ENCODE peak calls at places on chromosome 13, in nine cellular contexts. Q is GM12864, W is AG10803, G is hepatocyte, T is lower lobe of right lung, N is Peyer's patch, Z is A549, M is transverse colon, D is cardiac fibroblast. P is an unnamed sample.

GRCh38 chr13:77832339-77833100 is 86.1 kb downstream of the EDNRB start:
- DNase-seq in G (no peak), M (no peak), N (no peak), T (no peak), D (peak), Z (no peak), W (peak), Q (no peak), P (peak)

GRCh38 chr13:98992355-98992754 is 14.5 kb upstream of the DOCK9 start:
- DNase-seq in N (no peak), Z (no peak), Q (no peak), M (no peak), T (no peak), D (peak), G (no peak), W (no peak), P (peak)

GRCh38 chr13:24360106-24360505 is 50.7 kb downstream of the C1QTNF9 start:
- DNase-seq in N (no peak), Q (no peak), Z (no peak), G (no peak), M (no peak), W (no peak), D (no peak), T (no peak), P (no peak)

GRCh38 chr13:97308735-97309429 is 86.7 kb downstream of the MBNL2 start:
- DNase-seq in N (no peak), Z (peak), M (no peak), G (no peak), T (no peak), D (peak), Q (no peak), W (no peak), P (no peak)

GRCh38 chr13:111283457-111283856 is 37.0 kb upstream of the TEX29 start:
- DNase-seq in G (no peak), Q (no peak), M (no peak), N (no peak), T (no peak), Z (no peak), D (no peak), W (no peak), P (no peak)

GRCh38 chr13:47211106-47211505 is 314.3 kb upstream of the HTR2A start:
- DNase-seq in D (peak), N (no peak), M (no peak), G (no peak), T (no peak), Z (no peak), W (no peak), Q (no peak), P (peak)

GRCh38 chr13:79392882-79393563 is 13.0 kb downstream of the RBM26 start:
- DNase-seq in M (no peak), N (no peak), G (no peak), T (no peak), W (peak), Z (no peak), D (peak), Q (no peak), P (peak)

GRCh38 chr13:100363874-100364273 is 224.7 kb downstream of the GGACT start:
- DNase-seq in M (no peak), Q (no peak), G (no peak), T (no peak), N (no peak), Z (peak), D (peak), W (peak), P (peak)

GRCh38 chr13:30186644-30187431 is 120.5 kb downstream of the KATNAL1 start:
- DNase-seq in M (no peak), D (no peak), N (no peak), Z (no peak), Q (no peak), T (no peak), G (no peak), W (no peak), P (no peak)

GRCh38 chr13:109835321-109835720 is 48.9 kb upstream of the IRS2 start:
- DNase-seq in G (no peak), M (no peak), N (no peak), W (peak), Z (no peak), D (peak), T (no peak), Q (no peak), P (peak)

GRCh38 chr13:93746589-93746988 is 520.0 kb downstream of the GPC6 start:
- DNase-seq in W (no peak), N (no peak), T (no peak), M (no peak), G (no peak), Q (no peak), D (no peak), Z (no peak), P (no peak)

GRCh38 chr13:34864650-34865049 is 77.4 kb upstream of the NBEA start:
- DNase-seq in W (peak), T (no peak), N (no peak), Z (no peak), Q (no peak), D (no peak), M (no peak), G (peak), P (no peak)

GRCh38 chr13:33679658-33680012 is 138.3 kb upstream of the RFC3 start:
- DNase-seq in T (no peak), M (no peak), N (no peak), Q (no peak), Z (no peak), D (no peak), W (no peak), G (no peak), P (no peak)

GRCh38 chr13:95948646-95949045 is 104.6 kb downstream of the UGGT2 start:
- DNase-seq in N (no peak), Q (no peak), T (no peak), D (peak), W (peak), Z (no peak), G (no peak), M (no peak), P (peak)

GRCh38 chr13:38898481-38898880 is 92.2 kb downstream of the STOML3 start:
- DNase-seq in M (no peak), D (no peak), W (no peak), T (no peak), Z (no peak), Q (no peak), N (no peak), G (no peak), P (no peak)

GRCh38 chr13:99313473-99313872 is 6.3 kb upstream of the GPR183 start:
- DNase-seq in D (no peak), N (no peak), G (no peak), W (peak), Q (no peak), M (no peak), T (no peak), Z (no peak), P (no peak)

GRCh38 chr13:111216166-111216960 is 101.3 kb downstream of the ARHGEF7 start:
- DNase-seq in W (no peak), G (peak), N (peak), M (peak), Q (no peak), D (no peak), T (no peak), Z (peak), P (peak)

GRCh38 chr13:21901772-21902708 is 231.2 kb downstream of the FGF9 start:
- DNase-seq in T (no peak), Q (no peak), G (no peak), Z (no peak), N (no peak), D (no peak), M (no peak), W (peak), P (no peak)

GRCh38 chr13:111645598-111646463 is 325.4 kb downstream of the TEX29 start:
- DNase-seq in D (no peak), T (no peak), Q (no peak), M (no peak), Z (no peak), N (no peak), G (no peak), W (no peak), P (no peak)

GRCh38 chr13:90447735-90448103 is 899.8 kb upstream of the MIR17HG start:
- DNase-seq in Z (peak), D (peak), M (no peak), G (no peak), Q (no peak), T (no peak), N (no peak), W (peak), P (peak)

GRCh38 chr13:32940601-32941000 is 75.6 kb upstream of the KL start:
- DNase-seq in Q (no peak), D (peak), N (no peak), G (peak), M (no peak), T (no peak), Z (no peak), W (peak), P (peak)

GRCh38 chr13:67383358-67383757 is 153.2 kb upstream of the PCDH9 start:
- DNase-seq in M (no peak), W (no peak), D (peak), Z (peak), N (no peak), G (peak), T (no peak), Q (no peak), P (peak)

GRCh38 chr13:74026753-74027152 is 107.5 kb downstream of the KLF12 start:
- DNase-seq in W (no peak), D (peak), Q (peak), M (peak), T (no peak), G (peak), N (peak), Z (no peak), P (peak)

GRCh38 chr13:99384468-99384867 is 77.3 kb upstream of the GPR183 start:
- DNase-seq in G (no peak), Z (no peak), Q (no peak), M (no peak), N (no peak), D (no peak), T (no peak), W (no peak), P (no peak)

GRCh38 chr13:76292726-76293125 is 593.5 kb downstream of the KCTD12 start:
- DNase-seq in T (no peak), M (no peak), N (no peak), G (no peak), Q (no peak), Z (no peak), D (peak), W (no peak), P (peak)

GRCh38 chr13:48210178-48210577 is 22.8 kb upstream of the ITM2B start:
- DNase-seq in W (peak), D (peak), Z (peak), Q (no peak), N (no peak), T (no peak), M (no peak), G (no peak), P (peak)

GRCh38 chr13:72437458-72437857 is 290.0 kb downstream of the MZT1 start:
- DNase-seq in N (no peak), Q (no peak), G (no peak), T (no peak), D (peak), Z (no peak), W (peak), M (no peak), P (peak)

GRCh38 chr13:79485014-79485441 is 4.1 kb downstream of the NDFIP2 start:
- DNase-seq in T (no peak), N (no peak), D (peak), M (peak), Q (no peak), G (peak), W (peak), Z (peak), P (peak)

GRCh38 chr13:27830010-27830409 is 37.7 kb downstream of the GSX1 start:
- DNase-seq in W (peak), Q (no peak), N (peak), Z (peak), D (peak), T (peak), G (peak), M (peak), P (peak)

GRCh38 chr13:110211735-110212134 is 95.2 kb downstream of the COL4A1 start:
- DNase-seq in D (no peak), N (no peak), G (no peak), Q (no peak), T (no peak), M (no peak), W (no peak), Z (no peak), P (no peak)

GRCh38 chr13:42056585-42056984 is 8.1 kb downstream of the DGKH start:
- DNase-seq in T (no peak), N (no peak), Z (no peak), M (no peak), G (no peak), D (no peak), W (no peak), Q (no peak), P (no peak)
- H3K4me3 ChIP-seq in T (no peak), N (no peak), Z (no peak), M (no peak), G (no peak), D (no peak), W (no peak), Q (no peak), P (no peak)

GRCh38 chr13:50123862-50124535 is 108.8 kb downstream of the KCNRG start:
- DNase-seq in Z (peak), M (peak), G (peak), Q (peak), T (peak), N (peak), W (peak), D (peak), P (peak)
- TF ChIP-seq CTCF in Z (no peak), M (no peak), G (no peak), Q (no peak), T (peak), N (no peak), W (no peak), D (no peak), P (no peak)

GRCh38 chr13:57633950-57634828 is 2.6 kb downstream of the PCDH17 start:
- DNase-seq in G (peak), N (no peak), Q (no peak), T (no peak), D (no peak), M (no peak), W (no peak), Z (no peak), P (no peak)
- H3K4me3 ChIP-seq in G (peak), N (no peak), Q (no peak), T (peak), D (no peak), M (peak), W (no peak), Z (no peak), P (no peak)

GRCh38 chr13:88005188-88005587 is 334.0 kb downstream of the SLITRK5 start:
- DNase-seq in D (no peak), W (peak), N (no peak), Q (no peak), T (no peak), M (no peak), Z (no peak), G (no peak), P (peak)
- TF ChIP-seq CTCF in D (no peak), W (peak), N (no peak), Q (no peak), T (no peak), M (no peak), Z (no peak), G (peak), P (peak)

DNA sequence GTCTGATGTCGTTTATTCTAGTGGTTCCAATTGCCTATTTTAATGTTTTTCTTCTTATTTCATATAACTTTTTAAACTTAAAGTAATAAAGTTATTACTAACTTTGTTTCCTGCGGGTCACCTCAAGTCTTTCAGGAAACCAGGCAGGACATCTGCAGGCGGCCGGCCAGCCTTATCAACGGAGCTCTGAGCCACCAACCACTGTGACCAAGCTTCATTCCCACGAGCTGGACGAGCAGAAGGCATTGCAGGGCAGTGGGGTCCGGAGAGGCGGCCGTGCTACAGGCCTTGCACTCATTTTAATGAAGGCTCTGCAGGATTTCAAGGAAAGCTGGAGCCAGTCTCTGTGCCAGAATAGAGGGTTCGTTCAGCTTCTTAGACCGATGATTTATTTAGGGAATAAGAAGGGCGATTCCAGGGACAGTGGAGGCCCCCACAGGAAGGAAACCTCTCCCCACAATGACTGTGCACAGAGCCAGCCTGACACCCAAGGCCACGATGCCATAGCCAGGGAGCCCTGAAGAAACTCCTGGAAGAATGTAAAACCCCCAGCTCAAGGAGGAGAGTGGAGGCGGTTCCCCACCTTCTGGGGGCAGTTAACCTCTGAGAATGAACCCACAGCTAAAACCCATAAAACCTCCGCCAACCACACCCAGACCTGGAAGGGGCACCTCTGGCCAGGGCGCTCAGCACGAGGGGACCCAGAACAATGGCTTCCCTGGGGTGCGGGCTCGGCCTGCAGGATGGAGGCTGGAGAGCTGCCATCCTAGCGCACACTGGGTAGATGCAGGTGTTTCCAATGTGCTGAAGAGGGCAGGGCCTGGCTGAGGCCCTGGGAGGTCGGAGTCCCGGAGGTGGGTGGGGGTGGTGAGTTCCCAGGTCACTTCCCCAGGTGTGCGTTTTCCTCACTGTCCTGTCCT is 75.0 kb downstream of the RASA3 start:
- DNase-seq in T (no peak), M (no peak), N (no peak), Z (no peak), D (no peak), Q (no peak), G (no peak), W (no peak), P (no peak)
- H3K4me3 ChIP-seq in T (no peak), M (no peak), N (no peak), Z (no peak), D (no peak), Q (no peak), G (no peak), W (no peak), P (no peak)

DNA sequence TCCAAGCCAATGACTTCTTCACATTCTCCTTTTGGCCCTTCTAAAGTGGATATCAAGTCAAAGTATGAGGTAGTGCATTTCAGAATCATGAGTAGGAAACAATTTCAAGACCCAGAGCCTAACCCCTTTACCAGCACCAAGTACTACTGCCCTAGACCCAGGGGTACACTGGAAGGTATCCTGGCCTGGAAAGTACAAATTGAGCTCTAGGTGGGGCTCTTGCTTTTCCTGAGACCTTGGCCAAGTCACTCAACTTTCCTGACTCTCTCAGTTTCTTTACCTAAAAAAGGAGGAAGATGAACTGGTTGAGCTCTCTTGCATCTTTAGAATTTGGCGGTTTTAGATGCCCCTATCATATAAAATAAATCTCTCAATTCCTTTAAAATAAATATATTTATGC is 204.7 kb downstream of the FGF14 start:
- DNase-seq in W (no peak), G (no peak), T (no peak), M (no peak), Q (no peak), D (peak), N (no peak), Z (peak), P (peak)
- TF ChIP-seq CTCF in W (peak), G (no peak), T (peak), M (no peak), Q (peak), D (peak), N (no peak), Z (no peak), P (peak)

GRCh38 chr13:87676254-87677042 is 5.3 kb downstream of the SLITRK5 start:
- DNase-seq in G (no peak), T (no peak), M (no peak), Q (no peak), N (no peak), D (no peak), Z (no peak), W (no peak), P (no peak)

GRCh38 chr13:87677043-87677333 is 5.8 kb downstream of the SLITRK5 start:
- DNase-seq in Q (no peak), D (no peak), W (no peak), M (no peak), G (peak), Z (no peak), N (no peak), T (no peak), P (no peak)

GRCh38 chr13:87680298-87680697 is 9.1 kb downstream of the SLITRK5 start:
- DNase-seq in D (no peak), G (peak), Q (no peak), Z (peak), M (no peak), T (no peak), N (no peak), W (no peak), P (no peak)

GRCh38 chr13:87677334-87678234 is 6.4 kb downstream of the SLITRK5 start:
- DNase-seq in D (no peak), M (peak), Z (no peak), G (peak), Q (no peak), N (no peak), W (no peak), T (peak), P (no peak)

GRCh38 chr13:87678353-87678752 is 7.2 kb downstream of the SLITRK5 start:
- DNase-seq in Q (no peak), G (no peak), W (no peak), D (no peak), M (no peak), Z (no peak), N (no peak), T (no peak), P (no peak)
- H3K4me3 ChIP-seq in Q (no peak), G (peak), W (peak), D (no peak), M (no peak), Z (peak), N (no peak), T (peak), P (peak)

DNA sequence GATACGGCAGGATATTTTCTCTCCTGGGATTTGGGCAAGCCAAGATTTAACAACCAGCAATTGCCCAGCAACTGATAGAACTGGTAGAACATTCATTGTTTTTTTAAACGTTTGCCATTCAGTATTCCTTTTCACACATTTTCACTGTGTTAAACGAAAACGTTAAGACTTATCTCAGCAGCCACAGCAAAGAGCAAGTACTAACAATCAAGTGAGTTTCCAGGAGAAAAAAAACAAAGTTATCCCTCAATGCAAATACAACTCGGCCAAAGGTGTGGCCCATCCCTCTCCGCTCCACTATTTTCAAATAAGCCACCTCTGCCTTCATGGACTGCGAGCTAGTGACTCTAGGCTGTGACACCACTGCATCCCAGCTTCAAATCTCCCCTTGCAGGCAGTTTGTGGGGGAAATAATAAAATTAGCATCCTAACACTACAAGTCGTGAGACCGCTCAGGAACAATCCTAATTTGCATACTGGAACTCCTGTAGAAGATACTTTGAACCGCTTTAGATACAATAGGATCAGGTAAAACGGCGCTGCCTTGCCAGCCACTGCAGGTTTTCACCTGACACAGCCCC is 449 bp upstream of the RFXAP start:
- DNase-seq in N (no peak), W (no peak), G (no peak), M (no peak), Q (no peak), T (no peak), Z (no peak), D (no peak), P (no peak)
- TF ChIP-seq CTCF in N (no peak), W (no peak), G (no peak), M (no peak), Q (no peak), T (no peak), Z (no peak), D (no peak), P (no peak)

GRCh38 chr13:88932950-88933349 is 1261.8 kb downstream of the SLITRK5 start:
- DNase-seq in Q (no peak), G (no peak), D (no peak), T (no peak), N (no peak), W (no peak), M (no peak), Z (no peak), P (no peak)
- H3K4me3 ChIP-seq in Q (no peak), G (no peak), D (no peak), T (no peak), N (no peak), W (no peak), M (no peak), Z (no peak), P (no peak)